ENCODE peak calls at places on chromosome 20, in eight cellular contexts. J, S, P, B, V, U, M and W are unnamed samples.
A peak's percentile ranks its signal among the peaks of the same experiment; 100 is the strongest.

GRCh38 chr20:15902493-15902892 is 670.8 kb downstream of the KIF16B start:
- DNase-seq in M (no peak), V (no peak), P (no peak), J (no peak), B (no peak), U (peak; percentile 33), S (no peak), W (peak; percentile 13)

GRCh38 chr20:63366658-63367360 is 5.7 kb upstream of the CHRNA4 start:
- DNase-seq in J (no peak), M (no peak), P (no peak), S (no peak), U (no peak), B (no peak), V (no peak), W (no peak)

GRCh38 chr20:7375905-7376304 is 564.4 kb downstream of the HAO1 start:
- DNase-seq in J (peak; percentile 55), P (peak; percentile 21), B (peak; percentile 39), V (no peak), U (no peak), S (peak; percentile 51), M (peak; percentile 35), W (peak; percentile 53)

GRCh38 chr20:19981091-19981490 is 36.1 kb upstream of the NAA20 start:
- DNase-seq in U (no peak), S (peak; percentile 50), J (no peak), B (no peak), M (peak; percentile 60), P (no peak), V (no peak), W (peak; percentile 71)

GRCh38 chr20:36472656-36473071 is 68.7 kb upstream of the MYL9 start:
- DNase-seq in V (no peak), S (no peak), B (peak; percentile 58), J (no peak), U (no peak), P (peak; percentile 97), M (no peak), W (peak; percentile 58)

GRCh38 chr20:45782890-45783289 is 8.8 kb downstream of the WFDC3 start:
- DNase-seq in V (no peak), S (no peak), B (peak; percentile 63), J (no peak), P (peak; percentile 47), M (peak; percentile 17), U (no peak), W (no peak)

GRCh38 chr20:22333885-22334545 is 250.4 kb downstream of the FOXA2 start:
- DNase-seq in U (peak; percentile 77), M (peak; percentile 66), B (peak; percentile 66), P (peak; percentile 88), V (no peak), J (peak; percentile 73), S (peak; percentile 63), W (peak; percentile 66)

GRCh38 chr20:19828233-19828632 is 70.2 kb downstream of the RIN2 start:
- DNase-seq in V (no peak), S (peak; percentile 35), M (peak; percentile 35), U (no peak), J (peak; percentile 51), P (peak; percentile 59), B (peak; percentile 68), W (peak; percentile 72)

GRCh38 chr20:46741924-46742692 is 32.7 kb downstream of the SLC2A10 start:
- DNase-seq in U (no peak), J (no peak), B (no peak), V (no peak), P (no peak), M (no peak), S (no peak), W (peak; percentile 10)

GRCh38 chr20:1280421-1281102 is 14.5 kb downstream of the SNPH start:
- DNase-seq in M (peak; percentile 8), B (no peak), V (no peak), P (no peak), U (no peak), S (no peak), J (no peak), W (no peak)

GRCh38 chr20:53606364-53606985 is 12.8 kb upstream of the ZNF217 start:
- DNase-seq in M (peak; percentile 92), P (no peak), J (peak; percentile 88), U (no peak), S (peak; percentile 92), B (no peak), V (no peak), W (peak; percentile 78)

GRCh38 chr20:5729348-5729747 is 20.9 kb upstream of the SHLD1 start:
- DNase-seq in P (no peak), J (no peak), S (peak; percentile 96), M (peak; percentile 38), U (no peak), B (peak; percentile 27), V (no peak), W (peak; percentile 70)

GRCh38 chr20:3464166-3464565 is 6.7 kb upstream of the ATRN start:
- DNase-seq in V (no peak), B (no peak), S (no peak), P (no peak), U (no peak), J (no peak), M (no peak), W (no peak)

GRCh38 chr20:19901226-19901625 is 115.9 kb upstream of the NAA20 start:
- DNase-seq in J (no peak), P (no peak), V (no peak), B (no peak), U (no peak), S (peak; percentile 17), M (no peak), W (peak; percentile 56)

GRCh38 chr20:152131-152530 is 5.1 kb upstream of the DEFB127 start:
- DNase-seq in P (no peak), J (no peak), B (no peak), M (no peak), S (no peak), V (no peak), U (no peak), W (no peak)

GRCh38 chr20:25294459-25295385 is 46.8 kb downstream of the PYGB start:
- DNase-seq in J (peak; percentile 49), M (peak; percentile 51), S (peak; percentile 60), B (no peak), P (peak; percentile 50), V (no peak), U (peak; percentile 70), W (peak; percentile 28)

GRCh38 chr20:45963059-45964011 is 8.7 kb downstream of the ZNF335 start:
- DNase-seq in S (peak; percentile 51), J (peak; percentile 60), V (no peak), P (no peak), B (peak; percentile 49), M (peak; percentile 59), U (no peak), W (peak; percentile 63)

GRCh38 chr20:45911486-45912343 is at the start of gene PLTP:
- DNase-seq in J (peak; percentile 75), M (peak; percentile 48), U (peak; percentile 80), V (no peak), S (peak; percentile 81), P (no peak), B (no peak), W (no peak)

GRCh38 chr20:45394221-45395113 is 13.6 kb upstream of the DBNDD2 start:
- DNase-seq in P (no peak), J (no peak), M (no peak), U (no peak), V (no peak), S (no peak), B (no peak), W (no peak)

GRCh38 chr20:1185316-1185741 is 548 bp upstream of the TMEM74B start:
- DNase-seq in V (no peak), S (no peak), M (no peak), B (no peak), P (no peak), J (no peak), U (peak; percentile 61), W (no peak)

DNA sequence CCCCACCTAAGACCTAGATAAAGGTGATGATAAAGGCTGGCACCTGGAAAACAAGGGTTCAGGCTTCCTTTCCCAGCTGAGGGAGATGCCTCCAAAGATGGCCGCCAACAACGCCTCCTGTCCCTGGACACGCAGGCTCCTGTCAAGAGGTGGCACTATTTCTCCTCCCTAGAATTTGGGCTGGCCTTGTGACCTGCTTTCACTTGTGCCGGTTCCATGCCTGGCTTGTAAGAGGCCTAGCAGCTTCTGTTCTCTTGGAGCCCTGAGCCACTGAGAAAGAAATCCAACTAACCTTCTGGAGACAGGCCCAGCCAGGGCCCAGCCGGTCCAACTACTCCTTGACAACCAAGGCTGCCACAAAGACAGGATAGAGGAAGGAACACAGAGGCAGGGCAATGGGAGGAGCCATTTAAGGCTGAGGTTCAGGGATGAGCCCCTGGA is 60.2 kb upstream of the RALY start:
- DNase-seq in V (no peak), P (peak; percentile 53), J (peak; percentile 77), M (peak; percentile 74), S (peak; percentile 73), B (peak; percentile 56), U (peak; percentile 36), W (peak; percentile 79)
- TF ChIP-seq CTCF in V (peak; percentile 61), P (peak; percentile 31), J (peak; percentile 60), M (peak; percentile 67), S (peak; percentile 62), B (peak; percentile 81), U (peak; percentile 24), W (peak; percentile 64)

DNA sequence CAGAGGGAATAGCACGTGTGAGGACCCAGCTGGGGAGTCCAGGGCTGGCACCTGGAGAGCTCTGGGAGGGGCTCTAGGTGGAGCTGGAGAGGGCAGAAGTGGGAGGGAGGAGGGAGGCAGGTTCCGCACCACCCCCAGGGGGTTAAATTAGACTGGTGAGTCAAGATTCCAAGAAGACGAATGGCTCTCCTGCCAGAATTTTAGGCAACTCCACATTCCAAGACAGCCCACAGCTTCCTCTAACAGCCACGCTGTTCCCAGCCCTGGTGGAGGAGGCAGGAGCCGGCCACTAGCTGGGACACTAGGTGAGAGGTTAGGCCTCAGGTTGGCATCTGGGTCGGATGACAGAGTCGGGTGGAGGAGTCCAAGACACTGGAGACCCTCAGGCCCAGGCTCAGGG is 60.2 kb downstream of the TFAP2C start:
- DNase-seq in S (peak; percentile 1), M (peak; percentile 84), U (peak; percentile 13), B (peak; percentile 47), P (peak; percentile 88), J (peak; percentile 65), V (no peak), W (peak; percentile 96)
- TF ChIP-seq CTCF in S (no peak), M (peak; percentile 9), U (no peak), B (no peak), P (no peak), J (no peak), V (no peak), W (no peak)

DNA sequence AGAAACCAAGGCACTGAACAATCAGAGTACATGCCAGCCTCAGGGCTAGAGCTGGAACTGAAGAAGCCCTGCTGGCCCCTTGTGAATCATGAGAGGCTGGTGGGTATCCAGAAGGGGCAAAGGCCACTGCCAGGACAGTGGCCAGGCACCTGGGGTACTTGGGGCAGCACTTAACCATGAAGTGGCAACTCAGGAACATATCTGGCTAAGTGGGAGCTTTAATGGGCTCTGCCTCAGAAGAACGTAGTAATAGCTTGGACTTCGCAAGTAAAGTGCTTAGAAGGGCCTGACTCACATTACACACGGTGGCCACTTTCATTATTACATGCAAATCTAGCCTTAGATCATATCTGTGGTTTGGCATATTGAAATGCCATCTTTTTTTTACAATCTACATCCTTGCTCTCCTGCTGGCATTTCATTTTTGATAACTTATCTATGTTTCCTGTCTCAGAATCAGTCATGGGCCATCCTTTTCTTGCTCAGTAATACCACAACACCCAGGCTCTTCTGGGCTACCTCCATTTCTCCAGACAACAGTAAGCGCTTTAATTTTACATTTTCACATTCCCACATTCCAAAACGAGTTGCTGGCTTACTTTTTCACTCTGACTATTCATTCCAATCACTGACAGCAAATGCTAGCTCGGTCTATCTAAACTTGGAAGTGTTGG is 21.6 kb downstream of the NAPB start:
- DNase-seq in V (no peak), M (peak; percentile 46), B (no peak), U (no peak), J (peak; percentile 45), P (no peak), S (no peak), W (no peak)
- TF ChIP-seq CTCF in V (no peak), M (no peak), B (no peak), U (no peak), J (no peak), P (no peak), S (no peak), W (no peak)

GRCh38 chr20:32522525-32522774 is 62.7 kb downstream of the NOL4L start:
- DNase-seq in J (no peak), S (no peak), M (no peak), B (no peak), U (no peak), P (no peak), V (no peak), W (no peak)
- TF ChIP-seq CTCF in J (no peak), S (no peak), M (no peak), B (no peak), U (no peak), P (no peak), V (no peak), W (no peak)